ENCODE peak calls at places on chromosomes 2 and 18, in four cellular contexts. D, O, M and E are unnamed samples.
A peak's percentile ranks its signal among the peaks of the same experiment; 100 is the strongest.

GRCh38 chr2:96115631-96116423 is 544 bp downstream of the ADRA2B start:
- DNase-seq in M (no peak), O (no peak), D (no peak), E (no peak)

GRCh38 chr2:182038579-182038978 is 52.9 kb downstream of the PPP1R1C start:
- DNase-seq in D (no peak), O (no peak), M (no peak), E (no peak)

GRCh38 chr18:6613581-6613980 is 115.9 kb upstream of the ARHGAP28 start:
- DNase-seq in D (no peak), M (no peak), O (no peak), E (no peak)

GRCh38 chr2:54708584-54709340 is 14.7 kb upstream of the EML6 start:
- DNase-seq in M (no peak), O (no peak), D (no peak), E (no peak)

GRCh38 chr2:9744256-9745004 is 98.8 kb upstream of the TAF1B start:
- DNase-seq in M (no peak), O (no peak), D (no peak), E (no peak)

GRCh38 chr2:167183916-167184315 is 295.6 kb downstream of the XIRP2 start:
- DNase-seq in M (no peak), O (no peak), D (no peak), E (no peak)

GRCh38 chr2:37361416-37361815 is 17.0 kb downstream of the QPCT start:
- DNase-seq in D (no peak), O (no peak), M (no peak), E (no peak)

GRCh38 chr18:34352385-34353163 is 127.9 kb upstream of the NOL4 start:
- DNase-seq in O (no peak), M (peak; percentile 22), D (no peak), E (peak; percentile 36)

GRCh38 chr2:28544915-28545589 is 49.2 kb downstream of the PLB1 start:
- DNase-seq in D (no peak), M (peak; percentile 85), O (no peak), E (no peak)

GRCh38 chr18:11224166-11224565 is 74.8 kb upstream of the PIEZO2 start:
- DNase-seq in M (no peak), O (no peak), D (no peak), E (no peak)

GRCh38 chr2:127208313-127208712 is 11.8 kb downstream of the CYP27C1 start:
- DNase-seq in M (no peak), D (no peak), O (no peak), E (no peak)

GRCh38 chr2:45993476-45993991 is 303.7 kb upstream of the EPAS1 start:
- DNase-seq in D (peak; percentile 77), M (peak; percentile 78), O (peak; percentile 23), E (peak; percentile 68)

GRCh38 chr2:119005081-119005480 is 63.1 kb downstream of the MARCO start:
- DNase-seq in D (no peak), O (no peak), M (no peak), E (no peak)

GRCh38 chr2:1947316-1947715 is 203.0 kb upstream of the PXDN start:
- DNase-seq in M (no peak), D (no peak), O (no peak), E (no peak)

GRCh38 chr18:44937985-44938384 is 257.3 kb downstream of the SETBP1 start:
- DNase-seq in D (no peak), O (no peak), M (no peak), E (no peak)

GRCh38 chr2:133879703-133880102 is 311.4 kb upstream of the NCKAP5 start:
- DNase-seq in O (no peak), D (no peak), M (no peak), E (no peak)

GRCh38 chr2:26316845-26317244 is 29.1 kb upstream of the SELENOI start:
- DNase-seq in D (peak; percentile 81), M (no peak), O (no peak), E (no peak)

GRCh38 chr2:220148849-220149248 is 521.4 kb downstream of the SLC4A3 start:
- DNase-seq in D (no peak), M (no peak), O (no peak), E (no peak)

GRCh38 chr2:226865273-226865672 is 29.4 kb downstream of the RHBDD1 start:
- DNase-seq in O (no peak), D (no peak), M (no peak), E (no peak)

GRCh38 chr2:64632855-64633819 is 20.6 kb downstream of the SERTAD2 start:
- DNase-seq in O (no peak), M (no peak), D (no peak), E (no peak)

GRCh38 chr2:77013457-77013856 is 508.7 kb downstream of the LRRTM4 start:
- DNase-seq in D (no peak), O (no peak), M (no peak), E (no peak)

GRCh38 chr18:31555971-31556747 is 35.5 kb upstream of the TTR start:
- DNase-seq in M (peak; percentile 58), O (peak; percentile 39), D (peak; percentile 75), E (peak; percentile 73)

GRCh38 chr2:53829669-53830290 is 30.0 kb downstream of the GPR75 start:
- DNase-seq in O (no peak), M (no peak), D (no peak), E (no peak)

GRCh38 chr18:27838230-27838629 is 338.7 kb downstream of the CDH2 start:
- DNase-seq in M (no peak), O (no peak), D (no peak), E (no peak)

GRCh38 chr2:148675708-148676107 is 31.2 kb downstream of the EPC2 start:
- DNase-seq in D (no peak), M (no peak), O (no peak), E (no peak)

GRCh38 chr2:27715318-27716165 is 51.9 kb downstream of the SLC4A1AP start:
- DNase-seq in D (no peak), O (no peak), M (no peak), E (peak; percentile 55)

GRCh38 chr2:157302492-157303099 is 23.0 kb downstream of the ERMN start:
- DNase-seq in O (peak; percentile 21), D (peak; percentile 76), M (peak; percentile 56), E (peak; percentile 62)

GRCh38 chr2:212939777-212940531 is 211.5 kb downstream of the IKZF2 start:
- DNase-seq in D (no peak), M (peak; percentile 31), O (no peak), E (no peak)

GRCh38 chr2:68789603-68790002 is 55.0 kb downstream of the ARHGAP25 start:
- DNase-seq in M (no peak), O (peak; percentile 97), D (no peak), E (no peak)

GRCh38 chr2:55425449-55425848 is 5.8 kb upstream of the CCDC88A start:
- DNase-seq in O (no peak), M (no peak), D (no peak), E (no peak)

GRCh38 chr2:184053326-184053725 is 545.0 kb upstream of the ZNF804A start:
- DNase-seq in M (no peak), D (no peak), O (no peak), E (no peak)

GRCh38 chr2:112646791-112647720 is 1.3 kb downstream of the SLC20A1 start:
- DNase-seq in M (no peak), O (no peak), D (peak; percentile 60), E (peak; percentile 29)
- TF ChIP-seq FOXK2 in M (no peak), O (no peak), D (no peak), E (no peak)

GRCh38 chr2:23602113-23602512 is 217.1 kb downstream of the KLHL29 start:
- DNase-seq in D (no peak), O (no peak), M (no peak), E (no peak)
- TF ChIP-seq SP1 in D (no peak), O (no peak), M (no peak), E (no peak)

GRCh38 chr2:30691948-30692828 is 115.1 kb downstream of the CAPN13 start:
- DNase-seq in M (no peak), D (peak; percentile 21), O (no peak), E (no peak)
- TF ChIP-seq FOXK2 in M (no peak), D (no peak), O (no peak), E (no peak)

GRCh38 chr2:234555161-234555560 is 58.3 kb upstream of the ARL4C start:
- DNase-seq in O (no peak), D (no peak), M (no peak), E (no peak)
- TF ChIP-seq SP1 in O (no peak), D (no peak), M (no peak), E (no peak)

DNA sequence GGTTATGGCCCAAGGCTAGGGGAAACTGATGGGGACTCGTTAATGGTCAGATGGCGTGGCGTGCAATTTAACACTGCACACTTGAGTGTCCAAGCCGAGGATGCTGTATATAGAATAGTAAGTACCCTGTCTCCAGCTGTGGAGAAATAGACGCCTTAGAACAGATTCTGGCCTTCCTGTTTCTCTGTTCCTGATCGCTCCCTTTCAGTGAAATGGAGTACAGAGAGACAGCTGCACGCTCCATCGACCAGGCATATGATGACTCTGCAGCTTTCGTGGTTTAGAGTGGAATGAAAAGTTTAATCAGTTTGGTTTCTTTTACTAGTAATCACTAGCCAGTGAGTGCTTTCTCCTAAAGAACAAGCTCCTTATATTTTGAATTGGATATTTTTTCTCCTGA is 213.4 kb downstream of the NEDD4L start:
- DNase-seq in D (peak; percentile 56), O (no peak), M (no peak), E (no peak)
- TF ChIP-seq FOXK2 in D (no peak), O (no peak), M (no peak), E (no peak)